ENCODE peak calls at places on chromosome 9, in five cellular contexts. F, Z, G, X and I are unnamed samples.

GRCh38 chr9:115058684-115059315 is 59.2 kb downstream of the TNC start:
- DNase-seq in X (no peak), F (no peak), G (no peak), Z (peak), I (no peak)

GRCh38 chr9:128102861-128103588 is 24.5 kb downstream of the PTGES2 start:
- DNase-seq in F (no peak), Z (no peak), G (no peak), X (peak), I (no peak)

GRCh38 chr9:126465977-126466376 is 139.3 kb downstream of the MVB12B start:
- DNase-seq in F (no peak), Z (no peak), G (no peak), X (no peak), I (no peak)

GRCh38 chr9:38682713-38683112 is 37.2 kb downstream of the FAM240B start:
- DNase-seq in X (no peak), F (no peak), G (no peak), Z (peak), I (no peak)

GRCh38 chr9:129412814-129413536 is 207.9 kb downstream of the C9orf50 start:
- DNase-seq in F (no peak), Z (peak), G (peak), X (peak), I (peak)

GRCh38 chr9:134689320-134690181 is 47.9 kb downstream of the COL5A1 start:
- DNase-seq in G (peak), Z (peak), F (peak), X (peak), I (peak)

GRCh38 chr9:106755727-106756126 is 107.2 kb upstream of the ZNF462 start:
- DNase-seq in F (no peak), X (peak), Z (no peak), G (no peak), I (no peak)

GRCh38 chr9:31542384-31543055 is 841.9 kb upstream of the ACO1 start:
- DNase-seq in Z (peak), G (peak), F (peak), X (no peak), I (no peak)

GRCh38 chr9:128628471-128629048 is 28.1 kb downstream of the DYNC2I2 start:
- DNase-seq in Z (no peak), F (no peak), G (no peak), X (no peak), I (no peak)

GRCh38 chr9:122789256-122790046 is 718 bp downstream of the OR5C1 start:
- DNase-seq in Z (no peak), X (no peak), G (no peak), F (no peak), I (no peak)

GRCh38 chr9:128361296-128361980 is 9.7 kb upstream of the URM1 start:
- DNase-seq in G (no peak), F (no peak), Z (no peak), X (peak), I (no peak)

GRCh38 chr9:134474058-134474370 is 147.8 kb downstream of the RXRA start:
- DNase-seq in G (no peak), X (no peak), Z (peak), F (no peak), I (no peak)

GRCh38 chr9:113219972-113220371 is 1.1 kb downstream of the FKBP15 start:
- DNase-seq in Z (peak), G (no peak), X (no peak), F (peak), I (no peak)

GRCh38 chr9:102778756-102779155 is 216.4 kb upstream of the CYLC2 start:
- DNase-seq in X (no peak), F (no peak), G (no peak), Z (peak), I (no peak)